ENCODE peak calls at places on chromosome 3, in four cellular contexts. L is WTC11; A is activated CD4-positive, alpha-beta T cell treated with anti-CD3 and anti-CD28 coated beads, Interleukin-2, amount 50 U/mL, for 24 hours; U is NCI-H69. H is an unnamed sample.

GRCh38 chr3:131494706-131495105 is 8.1 kb downstream of the MRPL3 start:
- DNase-seq in L (no peak), A (no peak), U (no peak), H (no peak)

GRCh38 chr3:99485286-99485685 is 153.1 kb upstream of the COL8A1 start:
- DNase-seq in L (no peak), A (no peak), U (no peak), H (no peak)

GRCh38 chr3:82715091-82715856 is 953.8 kb upstream of the GBE1 start:
- DNase-seq in L (peak), A (no peak), U (no peak), H (no peak)

GRCh38 chr3:46141807-46142206 is 66.3 kb downstream of the CCR1 start:
- DNase-seq in L (no peak), A (no peak), U (no peak), H (no peak)

GRCh38 chr3:66441124-66441523 is 59.7 kb downstream of the LRIG1 start:
- DNase-seq in L (no peak), A (no peak), U (no peak), H (no peak)

GRCh38 chr3:186418601-186419238 is 56.7 kb upstream of the DGKG start:
- DNase-seq in L (no peak), A (no peak), U (no peak), H (no peak)

GRCh38 chr3:33211444-33211843 is 7.2 kb downstream of the SUSD5 start:
- DNase-seq in L (no peak), A (no peak), U (no peak), H (no peak)

GRCh38 chr3:26106119-26106690 is 316.3 kb downstream of the OXSM start:
- DNase-seq in L (no peak), A (no peak), U (peak), H (no peak)

GRCh38 chr3:124745756-124746155 is 15.5 kb downstream of the UMPS start:
- DNase-seq in L (no peak), A (no peak), U (no peak), H (no peak)

GRCh38 chr3:49020335-49021212 is 1.3 kb upstream of the NDUFAF3 start:
- DNase-seq in L (peak), A (no peak), U (peak), H (no peak)

GRCh38 chr3:138593488-138594149 is 441 bp downstream of the CEP70 start:
- DNase-seq in L (no peak), A (no peak), U (no peak), H (no peak)

GRCh38 chr3:159859424-159859823 is 129.2 kb upstream of the IL12A start:
- DNase-seq in L (no peak), A (no peak), U (peak), H (no peak)

GRCh38 chr3:119329551-119329950 is 35.4 kb downstream of the ARHGAP31 start:
- DNase-seq in L (no peak), A (no peak), U (no peak), H (no peak)

GRCh38 chr3:149449799-149450198 is 24.7 kb upstream of the TM4SF4 start:
- DNase-seq in L (no peak), A (no peak), U (no peak), H (no peak)

GRCh38 chr3:195237981-195238625 is 32.9 kb downstream of the XXYLT1 start:
- DNase-seq in L (no peak), A (no peak), U (no peak), H (no peak)

H was measured in neuronal stem cell.